ENCODE peak calls at places on chromosomes 5 and 9, in nine cellular contexts. One of them, this sample, is unnamed.

GRCh38 chr5:31232273-31232888 is 38.9 kb downstream of the CDH6 start:
- DNase-seq in CD4-positive, alpha-beta T cell: no peak
- DNase-seq in hippocampal formation: no peak
- DNase-seq in NCI-H460: peak
- DNase-seq in left ventricle myocardium inferior: no peak
- DNase-seq in left lung: no peak
- DNase-seq in T-helper 17 cell: no peak
- DNase-seq in M059J: peak
- DNase-seq in NAMALWA: peak
- DNase-seq in this sample: peak

GRCh38 chr5:170339780-170340167 is 42.2 kb upstream of the LCP2 start:
- DNase-seq in CD4-positive, alpha-beta T cell: no peak
- DNase-seq in hippocampal formation: no peak
- DNase-seq in NCI-H460: no peak
- DNase-seq in left ventricle myocardium inferior: no peak
- DNase-seq in left lung: no peak
- DNase-seq in T-helper 17 cell: no peak
- DNase-seq in M059J: no peak
- DNase-seq in NAMALWA: no peak
- DNase-seq in this sample: no peak

GRCh38 chr9:841371-842209 is at the start of gene DMRT1:
- DNase-seq in CD4-positive, alpha-beta T cell: no peak
- DNase-seq in hippocampal formation: no peak
- DNase-seq in NCI-H460: no peak
- DNase-seq in left ventricle myocardium inferior: no peak
- DNase-seq in left lung: no peak
- DNase-seq in T-helper 17 cell: no peak
- DNase-seq in M059J: no peak
- DNase-seq in NAMALWA: no peak
- DNase-seq in this sample: peak

GRCh38 chr9:122168356-122168755 is 8.6 kb downstream of the MORN5 start:
- DNase-seq in CD4-positive, alpha-beta T cell: no peak
- DNase-seq in hippocampal formation: no peak
- DNase-seq in NCI-H460: no peak
- DNase-seq in left ventricle myocardium inferior: no peak
- DNase-seq in left lung: no peak
- DNase-seq in T-helper 17 cell: no peak
- DNase-seq in M059J: no peak
- DNase-seq in NAMALWA: no peak
- DNase-seq in this sample: no peak

GRCh38 chr5:113193311-113193978 is 216.8 kb downstream of the DCP2 start:
- DNase-seq in CD4-positive, alpha-beta T cell: no peak
- DNase-seq in hippocampal formation: no peak
- DNase-seq in NCI-H460: no peak
- DNase-seq in left ventricle myocardium inferior: no peak
- DNase-seq in left lung: no peak
- DNase-seq in T-helper 17 cell: no peak
- DNase-seq in M059J: no peak
- DNase-seq in NAMALWA: no peak
- DNase-seq in this sample: no peak

GRCh38 chr9:127898433-127899199 is 787 bp downstream of the ST6GALNAC6 start:
- DNase-seq in CD4-positive, alpha-beta T cell: no peak
- DNase-seq in hippocampal formation: no peak
- DNase-seq in NCI-H460: no peak
- DNase-seq in left ventricle myocardium inferior: no peak
- DNase-seq in left lung: no peak
- DNase-seq in T-helper 17 cell: no peak
- DNase-seq in M059J: peak
- DNase-seq in NAMALWA: peak
- DNase-seq in this sample: peak

GRCh38 chr9:91246842-91247241 is 114.9 kb downstream of the AUH start:
- DNase-seq in CD4-positive, alpha-beta T cell: no peak
- DNase-seq in hippocampal formation: no peak
- DNase-seq in NCI-H460: no peak
- DNase-seq in left ventricle myocardium inferior: no peak
- DNase-seq in left lung: no peak
- DNase-seq in T-helper 17 cell: no peak
- DNase-seq in M059J: no peak
- DNase-seq in NAMALWA: no peak
- DNase-seq in this sample: no peak

GRCh38 chr5:35029333-35029732 is 18.4 kb downstream of the AGXT2 start:
- DNase-seq in CD4-positive, alpha-beta T cell: no peak
- DNase-seq in hippocampal formation: no peak
- DNase-seq in NCI-H460: no peak
- DNase-seq in left ventricle myocardium inferior: no peak
- DNase-seq in left lung: no peak
- DNase-seq in T-helper 17 cell: no peak
- DNase-seq in M059J: peak
- DNase-seq in NAMALWA: no peak
- DNase-seq in this sample: peak

GRCh38 chr5:73299017-73299630 is 126.1 kb downstream of the TMEM174 start:
- DNase-seq in CD4-positive, alpha-beta T cell: no peak
- DNase-seq in hippocampal formation: no peak
- DNase-seq in NCI-H460: no peak
- DNase-seq in left ventricle myocardium inferior: no peak
- DNase-seq in left lung: no peak
- DNase-seq in T-helper 17 cell: no peak
- DNase-seq in M059J: peak
- DNase-seq in NAMALWA: no peak
- DNase-seq in this sample: peak

This sample was measured in Daoy.